ENCODE peak calls at places on chromosomes 5 and 9, in ten cellular contexts. One of them, this sample, is unnamed.
A peak's percentile ranks its signal among the peaks of the same experiment; 100 is the strongest.

GRCh38 chr9:94922691-94923107 is 196.2 kb downstream of the AOPEP start:
- DNase-seq in cardiac muscle cell: peak; percentile 69
- DNase-seq in neural progenitor cell: no peak
- DNase-seq in Peyer's patch: no peak
- DNase-seq in omental fat pad: no peak
- DNase-seq in GM23338: no peak
- DNase-seq in HL-60: peak; percentile 23
- DNase-seq in IMR-90: peak; percentile 64
- DNase-seq in CD8-positive, alpha-beta T cell: no peak
- DNase-seq in cardiac fibroblast: peak; percentile 66
- DNase-seq in this sample: no peak

GRCh38 chr5:32710859-32711692 is at the start of gene NPR3:
- DNase-seq in CD8-positive, alpha-beta T cell: no peak
- DNase-seq in omental fat pad: no peak
- DNase-seq in HL-60: no peak
- DNase-seq in cardiac fibroblast: peak; percentile 48
- DNase-seq in IMR-90: peak; percentile 66
- DNase-seq in GM23338: peak; percentile 27
- DNase-seq in Peyer's patch: no peak
- DNase-seq in cardiac muscle cell: peak; percentile 48
- DNase-seq in neural progenitor cell: peak; percentile 59
- DNase-seq in this sample: peak; percentile 36

GRCh38 chr5:109805472-109805871 is 115.7 kb downstream of the MAN2A1 start:
- DNase-seq in IMR-90: peak; percentile 33
- DNase-seq in CD8-positive, alpha-beta T cell: no peak
- DNase-seq in cardiac muscle cell: no peak
- DNase-seq in neural progenitor cell: peak; percentile 26
- DNase-seq in Peyer's patch: no peak
- DNase-seq in GM23338: peak; percentile 11
- DNase-seq in omental fat pad: no peak
- DNase-seq in HL-60: no peak
- DNase-seq in cardiac fibroblast: peak; percentile 16
- DNase-seq in this sample: no peak

GRCh38 chr5:41102341-41102740 is 31.2 kb upstream of the MROH2B start:
- DNase-seq in HL-60: no peak
- DNase-seq in neural progenitor cell: no peak
- DNase-seq in cardiac fibroblast: no peak
- DNase-seq in IMR-90: no peak
- DNase-seq in CD8-positive, alpha-beta T cell: no peak
- DNase-seq in GM23338: no peak
- DNase-seq in Peyer's patch: no peak
- DNase-seq in omental fat pad: no peak
- DNase-seq in cardiac muscle cell: no peak
- DNase-seq in this sample: no peak

GRCh38 chr9:95793924-95794828 is 81.3 kb upstream of the ERCC6L2 start:
- DNase-seq in IMR-90: peak; percentile 98
- DNase-seq in cardiac fibroblast: peak; percentile 93
- DNase-seq in Peyer's patch: no peak
- DNase-seq in CD8-positive, alpha-beta T cell: no peak
- DNase-seq in GM23338: no peak
- DNase-seq in omental fat pad: no peak
- DNase-seq in neural progenitor cell: no peak
- DNase-seq in cardiac muscle cell: peak; percentile 93
- DNase-seq in HL-60: no peak
- DNase-seq in this sample: peak; percentile 92

GRCh38 chr5:144237851-144238250 is 67.2 kb downstream of the KCTD16 start:
- DNase-seq in omental fat pad: no peak
- DNase-seq in cardiac fibroblast: no peak
- DNase-seq in GM23338: no peak
- DNase-seq in IMR-90: no peak
- DNase-seq in neural progenitor cell: no peak
- DNase-seq in Peyer's patch: no peak
- DNase-seq in cardiac muscle cell: no peak
- DNase-seq in HL-60: peak; percentile 9
- DNase-seq in CD8-positive, alpha-beta T cell: no peak
- DNase-seq in this sample: no peak

GRCh38 chr5:134993161-134993560 is 25.5 kb downstream of the CATSPER3 start:
- DNase-seq in cardiac muscle cell: no peak
- DNase-seq in Peyer's patch: no peak
- DNase-seq in HL-60: no peak
- DNase-seq in IMR-90: no peak
- DNase-seq in cardiac fibroblast: no peak
- DNase-seq in GM23338: no peak
- DNase-seq in CD8-positive, alpha-beta T cell: no peak
- DNase-seq in neural progenitor cell: no peak
- DNase-seq in omental fat pad: no peak
- DNase-seq in this sample: no peak

GRCh38 chr9:97359147-97359546 is 51.7 kb downstream of the CCDC180 start:
- DNase-seq in HL-60: no peak
- DNase-seq in neural progenitor cell: no peak
- DNase-seq in IMR-90: no peak
- DNase-seq in omental fat pad: no peak
- DNase-seq in cardiac fibroblast: no peak
- DNase-seq in GM23338: no peak
- DNase-seq in CD8-positive, alpha-beta T cell: no peak
- DNase-seq in cardiac muscle cell: no peak
- DNase-seq in Peyer's patch: no peak
- DNase-seq in this sample: no peak

GRCh38 chr5:138844812-138845513 is 30.2 kb downstream of the LRRTM2 start:
- DNase-seq in omental fat pad: no peak
- DNase-seq in CD8-positive, alpha-beta T cell: no peak
- DNase-seq in HL-60: no peak
- DNase-seq in cardiac muscle cell: peak; percentile 59
- DNase-seq in Peyer's patch: no peak
- DNase-seq in IMR-90: peak; percentile 88
- DNase-seq in GM23338: no peak
- DNase-seq in neural progenitor cell: no peak
- DNase-seq in cardiac fibroblast: peak; percentile 67
- DNase-seq in this sample: no peak

GRCh38 chr5:79973511-79973910 is 17.6 kb downstream of the MTX3 start:
- DNase-seq in HL-60: no peak
- DNase-seq in cardiac muscle cell: no peak
- DNase-seq in IMR-90: no peak
- DNase-seq in neural progenitor cell: peak; percentile 81
- DNase-seq in Peyer's patch: no peak
- DNase-seq in GM23338: no peak
- DNase-seq in CD8-positive, alpha-beta T cell: no peak
- DNase-seq in cardiac fibroblast: no peak
- DNase-seq in omental fat pad: no peak
- DNase-seq in this sample: no peak

GRCh38 chr5:110476164-110476563 is 250.3 kb downstream of the TMEM232 start:
- DNase-seq in cardiac muscle cell: no peak
- DNase-seq in neural progenitor cell: no peak
- DNase-seq in HL-60: no peak
- DNase-seq in omental fat pad: no peak
- DNase-seq in CD8-positive, alpha-beta T cell: no peak
- DNase-seq in Peyer's patch: no peak
- DNase-seq in cardiac fibroblast: no peak
- DNase-seq in GM23338: peak; percentile 38
- DNase-seq in IMR-90: no peak
- DNase-seq in this sample: no peak

GRCh38 chr9:131562032-131562959 is 17.0 kb downstream of the PRRT1B start:
- DNase-seq in GM23338: peak; percentile 58
- DNase-seq in neural progenitor cell: no peak
- DNase-seq in Peyer's patch: no peak
- DNase-seq in CD8-positive, alpha-beta T cell: no peak
- DNase-seq in IMR-90: peak; percentile 21
- DNase-seq in cardiac fibroblast: peak; percentile 55
- DNase-seq in HL-60: no peak
- DNase-seq in omental fat pad: no peak
- DNase-seq in cardiac muscle cell: peak; percentile 76
- DNase-seq in this sample: no peak

GRCh38 chr5:129118405-129118804 is 23.9 kb downstream of the ISOC1 start:
- DNase-seq in cardiac muscle cell: no peak
- DNase-seq in HL-60: no peak
- DNase-seq in IMR-90: peak; percentile 15
- DNase-seq in neural progenitor cell: no peak
- DNase-seq in GM23338: no peak
- DNase-seq in omental fat pad: no peak
- DNase-seq in CD8-positive, alpha-beta T cell: no peak
- DNase-seq in cardiac fibroblast: no peak
- DNase-seq in Peyer's patch: no peak
- DNase-seq in this sample: no peak

GRCh38 chr9:38006163-38006562 is 62.9 kb downstream of the SHB start:
- DNase-seq in IMR-90: no peak
- DNase-seq in cardiac muscle cell: no peak
- DNase-seq in neural progenitor cell: no peak
- DNase-seq in GM23338: no peak
- DNase-seq in omental fat pad: no peak
- DNase-seq in HL-60: no peak
- DNase-seq in cardiac fibroblast: no peak
- DNase-seq in CD8-positive, alpha-beta T cell: no peak
- DNase-seq in Peyer's patch: no peak
- DNase-seq in this sample: no peak

GRCh38 chr5:137641148-137641547 is 94.7 kb downstream of the KLHL3 start:
- DNase-seq in Peyer's patch: no peak
- DNase-seq in CD8-positive, alpha-beta T cell: no peak
- DNase-seq in cardiac fibroblast: peak; percentile 51
- DNase-seq in GM23338: no peak
- DNase-seq in IMR-90: peak; percentile 58
- DNase-seq in neural progenitor cell: no peak
- DNase-seq in omental fat pad: no peak
- DNase-seq in HL-60: no peak
- DNase-seq in cardiac muscle cell: peak; percentile 51
- DNase-seq in this sample: no peak

DNA sequence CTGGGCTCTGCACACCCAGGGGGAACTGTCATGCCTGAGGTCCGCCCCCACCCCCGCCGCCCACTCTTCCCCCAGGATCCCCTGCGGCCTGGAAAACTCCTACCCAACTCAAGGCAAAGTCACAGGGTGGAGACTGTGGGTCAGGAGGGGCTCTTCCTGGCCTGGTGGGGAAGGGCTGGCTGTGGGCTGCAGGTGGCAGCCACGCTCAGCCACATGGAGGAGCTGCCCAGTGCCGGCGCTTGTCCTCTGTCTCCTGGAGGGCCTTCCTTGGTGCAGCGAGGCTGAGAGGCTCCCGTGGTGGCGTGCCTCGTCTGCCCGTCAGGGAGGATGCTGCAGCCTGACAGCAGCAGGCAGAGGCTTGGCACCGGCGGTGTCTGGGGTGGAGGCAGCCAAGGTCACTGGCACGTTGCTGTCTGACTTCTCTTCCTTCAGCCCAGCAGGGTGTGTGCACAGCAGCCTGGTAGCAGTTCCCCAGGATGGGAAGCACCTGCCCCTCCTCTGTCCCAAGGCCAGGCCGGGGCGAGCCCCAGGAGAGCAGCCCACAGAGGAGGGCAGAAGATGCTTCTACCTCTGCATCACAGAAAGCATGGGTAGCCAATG is 78.1 kb downstream of the ADAMTS2 start:
- DNase-seq in Peyer's patch: peak; percentile 35
- DNase-seq in CD8-positive, alpha-beta T cell: no peak
- DNase-seq in cardiac fibroblast: no peak
- DNase-seq in GM23338: no peak
- DNase-seq in IMR-90: no peak
- DNase-seq in omental fat pad: peak; percentile 20
- DNase-seq in neural progenitor cell: peak; percentile 28
- DNase-seq in cardiac muscle cell: no peak
- DNase-seq in HL-60: no peak
- DNase-seq in this sample: no peak
- TF ChIP-seq CTCF in Peyer's patch: no peak
- TF ChIP-seq CTCF in CD8-positive, alpha-beta T cell: no peak
- TF ChIP-seq CTCF in cardiac fibroblast: no peak
- TF ChIP-seq CTCF in GM23338: no peak
- TF ChIP-seq CTCF in IMR-90: peak; percentile 20
- TF ChIP-seq CTCF in omental fat pad: no peak
- TF ChIP-seq CTCF in neural progenitor cell: peak; percentile 21
- TF ChIP-seq CTCF in cardiac muscle cell: no peak
- TF ChIP-seq CTCF in HL-60: no peak
- TF ChIP-seq CTCF in this sample: peak; percentile 10

GRCh38 chr5:120803282-120803681 is 339.2 kb downstream of the PRR16 start:
- DNase-seq in GM23338: peak; percentile 44
- DNase-seq in neural progenitor cell: no peak
- DNase-seq in cardiac fibroblast: peak; percentile 53
- DNase-seq in CD8-positive, alpha-beta T cell: no peak
- DNase-seq in cardiac muscle cell: peak; percentile 47
- DNase-seq in HL-60: no peak
- DNase-seq in Peyer's patch: no peak
- DNase-seq in IMR-90: peak; percentile 54
- DNase-seq in omental fat pad: no peak
- DNase-seq in this sample: no peak
- TF ChIP-seq CTCF in GM23338: peak; percentile 69
- TF ChIP-seq CTCF in neural progenitor cell: peak; percentile 52
- TF ChIP-seq CTCF in cardiac fibroblast: peak; percentile 7
- TF ChIP-seq CTCF in CD8-positive, alpha-beta T cell: no peak
- TF ChIP-seq CTCF in cardiac muscle cell: no peak
- TF ChIP-seq CTCF in HL-60: no peak
- TF ChIP-seq CTCF in Peyer's patch: peak; percentile 9
- TF ChIP-seq CTCF in IMR-90: peak; percentile 43
- TF ChIP-seq CTCF in omental fat pad: no peak
- TF ChIP-seq CTCF in this sample: peak; percentile 17

GRCh38 chr9:71977003-71977402 is 65.6 kb downstream of the C9orf85 start:
- DNase-seq in neural progenitor cell: no peak
- DNase-seq in Peyer's patch: no peak
- DNase-seq in omental fat pad: no peak
- DNase-seq in CD8-positive, alpha-beta T cell: no peak
- DNase-seq in IMR-90: no peak
- DNase-seq in HL-60: no peak
- DNase-seq in cardiac fibroblast: no peak
- DNase-seq in cardiac muscle cell: no peak
- DNase-seq in GM23338: no peak
- DNase-seq in this sample: no peak

GRCh38 chr9:71980266-71981018 is 69.0 kb downstream of the C9orf85 start:
- DNase-seq in HL-60: no peak
- DNase-seq in cardiac fibroblast: no peak
- DNase-seq in IMR-90: no peak
- DNase-seq in Peyer's patch: no peak
- DNase-seq in GM23338: no peak
- DNase-seq in CD8-positive, alpha-beta T cell: no peak
- DNase-seq in neural progenitor cell: no peak
- DNase-seq in omental fat pad: no peak
- DNase-seq in cardiac muscle cell: no peak
- DNase-seq in this sample: no peak

GRCh38 chr9:71975833-71976232 is 64.4 kb downstream of the C9orf85 start:
- DNase-seq in GM23338: no peak
- DNase-seq in cardiac fibroblast: peak; percentile 32
- DNase-seq in IMR-90: no peak
- DNase-seq in omental fat pad: no peak
- DNase-seq in Peyer's patch: no peak
- DNase-seq in neural progenitor cell: no peak
- DNase-seq in cardiac muscle cell: peak; percentile 14
- DNase-seq in CD8-positive, alpha-beta T cell: no peak
- DNase-seq in HL-60: no peak
- DNase-seq in this sample: no peak
- TF ChIP-seq CTCF in GM23338: peak; percentile 38
- TF ChIP-seq CTCF in cardiac fibroblast: peak; percentile 12
- TF ChIP-seq CTCF in IMR-90: peak; percentile 30
- TF ChIP-seq CTCF in omental fat pad: no peak
- TF ChIP-seq CTCF in Peyer's patch: peak; percentile 65
- TF ChIP-seq CTCF in neural progenitor cell: no peak
- TF ChIP-seq CTCF in cardiac muscle cell: peak; percentile 24
- TF ChIP-seq CTCF in CD8-positive, alpha-beta T cell: no peak
- TF ChIP-seq CTCF in HL-60: peak; percentile 2
- TF ChIP-seq CTCF in this sample: peak; percentile 17

DNA sequence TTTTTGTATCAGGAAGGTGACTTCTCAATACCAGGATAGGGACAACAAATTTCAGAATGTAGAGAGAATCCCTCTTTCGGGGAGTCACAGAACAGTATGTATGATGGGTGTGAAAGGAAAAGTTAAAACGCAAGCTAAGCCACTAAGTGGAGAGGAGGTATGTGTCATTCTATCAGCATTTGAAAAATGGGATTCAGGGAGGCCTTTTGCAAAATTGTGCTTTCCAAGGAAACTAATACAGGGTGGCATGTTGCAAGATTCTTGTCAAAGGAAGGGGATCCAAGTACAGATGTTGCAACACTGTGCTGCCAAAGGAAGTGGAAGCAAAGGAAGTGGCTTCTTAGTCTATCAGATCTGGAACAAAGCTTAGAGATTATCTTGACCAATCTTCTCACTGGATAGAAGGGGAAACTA is 12.6 kb upstream of the TNIP1 start:
- DNase-seq in cardiac fibroblast: peak; percentile 94
- DNase-seq in GM23338: no peak
- DNase-seq in neural progenitor cell: no peak
- DNase-seq in HL-60: peak; percentile 60
- DNase-seq in cardiac muscle cell: peak; percentile 95
- DNase-seq in IMR-90: peak; percentile 94
- DNase-seq in CD8-positive, alpha-beta T cell: no peak
- DNase-seq in omental fat pad: no peak
- DNase-seq in Peyer's patch: peak; percentile 75
- DNase-seq in this sample: peak; percentile 85
- TF ChIP-seq CTCF in cardiac fibroblast: no peak
- TF ChIP-seq CTCF in GM23338: no peak
- TF ChIP-seq CTCF in neural progenitor cell: no peak
- TF ChIP-seq CTCF in HL-60: no peak
- TF ChIP-seq CTCF in cardiac muscle cell: no peak
- TF ChIP-seq CTCF in IMR-90: no peak
- TF ChIP-seq CTCF in CD8-positive, alpha-beta T cell: no peak
- TF ChIP-seq CTCF in omental fat pad: no peak
- TF ChIP-seq CTCF in Peyer's patch: no peak
- TF ChIP-seq CTCF in this sample: no peak

This sample was measured in AG09319.